ENCODE peak calls at places on chromosomes 3 and 15, in eight cellular contexts. B is LoVo, O is putamen, S is non-pigmented ciliary epithelial cell, H is fibroblast of lung, L is NCI-H2171 treated with DMSO at 0.1 percent for 48 hours, V is mammary epithelial cell, A is T-helper 1 cell. U is an unnamed sample.

GRCh38 chr3:139320551-139321309 is 23.1 kb upstream of the MRPS22 start:
- DNase-seq in B (no peak), O (no peak), S (no peak), H (no peak), L (no peak), V (no peak), A (no peak), U (no peak)

GRCh38 chr3:170274641-170275040 is 52.4 kb downstream of the PRKCI start:
- DNase-seq in B (no peak), O (no peak), S (no peak), H (no peak), L (no peak), V (no peak), A (no peak), U (no peak)

GRCh38 chr3:119808843-119809242 is 26.9 kb downstream of the NR1I2 start:
- DNase-seq in B (no peak), O (no peak), S (no peak), H (no peak), L (no peak), V (no peak), A (no peak), U (no peak)

GRCh38 chr15:49242820-49243219 is 72.8 kb downstream of the GALK2 start:
- DNase-seq in B (no peak), O (no peak), S (peak), H (peak), L (no peak), V (no peak), A (no peak), U (peak)

GRCh38 chr3:19775744-19776143 is 158.3 kb downstream of the EFHB start:
- DNase-seq in B (no peak), O (no peak), S (no peak), H (no peak), L (no peak), V (no peak), A (no peak), U (no peak)

GRCh38 chr15:85726446-85726845 is 68.3 kb downstream of the KLHL25 start:
- DNase-seq in B (no peak), O (no peak), S (no peak), H (no peak), L (no peak), V (no peak), A (no peak), U (no peak)

GRCh38 chr3:129413687-129414506 is 14.5 kb downstream of the EFCAB12 start:
- DNase-seq in B (peak), O (no peak), S (peak), H (peak), L (no peak), V (peak), A (no peak), U (peak)

GRCh38 chr3:62028236-62028635 is 345.1 kb downstream of the FEZF2 start:
- DNase-seq in B (no peak), O (no peak), S (peak), H (peak), L (no peak), V (no peak), A (no peak), U (no peak)

GRCh38 chr3:30768703-30769550 is 125.5 kb downstream of the GADL1 start:
- DNase-seq in B (peak), O (peak), S (peak), H (peak), L (peak), V (peak), A (peak), U (no peak)

GRCh38 chr3:13141991-13142412 is 68.8 kb upstream of the IQSEC1 start:
- DNase-seq in B (peak), O (no peak), S (no peak), H (peak), L (no peak), V (peak), A (no peak), U (no peak)

U was measured in skeletal muscle cell.